ENCODE peak calls at places on chromosomes 11 and 22, in ten cellular contexts. H is amniotic stem cell; G is mammary epithelial cell; P is ureter; Q is GM10248; I is IMR-90; A is H54; M is T-helper 1 cell; E is NCI-H1105; F is stimulated activated CD4-positive, alpha-beta T cell treated with anti-CD3 and anti-CD28 coated beads, Interleukin-2, amount 100 ng/mL, for 48 hours. O is an unnamed sample.

GRCh38 chr11:328012-328411 is 7.4 kb upstream of the IFITM3 start:
- DNase-seq in A (no peak), I (no peak), E (no peak), G (no peak), H (no peak), P (no peak), F (no peak), Q (no peak), M (no peak), O (no peak)

GRCh38 chr11:28048812-28049211 is 59.1 kb downstream of the KIF18A start:
- DNase-seq in Q (no peak), P (no peak), I (no peak), M (no peak), E (no peak), G (no peak), F (no peak), H (no peak), A (no peak), O (no peak)

GRCh38 chr11:115141221-115141620 is 363.0 kb downstream of the CADM1 start:
- DNase-seq in M (no peak), Q (no peak), A (no peak), F (no peak), E (no peak), I (no peak), H (no peak), G (no peak), P (no peak), O (no peak)

GRCh38 chr11:76843916-76844315 is 16.8 kb upstream of the ACER3 start:
- DNase-seq in A (no peak), H (no peak), I (no peak), Q (no peak), G (no peak), M (no peak), F (no peak), P (no peak), E (no peak), O (no peak)

GRCh38 chr22:33811686-33812085 is 108.6 kb downstream of the LARGE1 start:
- DNase-seq in I (peak), E (no peak), M (no peak), H (peak), P (peak), Q (no peak), G (no peak), F (no peak), A (no peak), O (no peak)

GRCh38 chr11:77071671-77072605 is 5.2 kb downstream of the CAPN5 start:
- DNase-seq in M (no peak), E (no peak), A (peak), I (peak), F (no peak), Q (no peak), H (no peak), G (no peak), P (peak), O (no peak)

GRCh38 chr11:104432981-104433380 is 269.0 kb upstream of the PDGFD start:
- DNase-seq in Q (no peak), E (no peak), H (no peak), M (no peak), F (no peak), A (no peak), G (no peak), P (no peak), I (no peak), O (no peak)

GRCh38 chr11:33829430-33830141 is 55.3 kb upstream of the FBXO3 start:
- DNase-seq in F (peak), E (peak), G (peak), Q (peak), A (peak), H (peak), I (peak), P (peak), M (peak), O (peak)

GRCh38 chr11:72203163-72203562 is 11.2 kb downstream of the FOLR1 start:
- DNase-seq in P (peak), M (no peak), I (no peak), G (no peak), Q (no peak), A (no peak), H (no peak), E (no peak), F (no peak), O (no peak)

GRCh38 chr11:19576054-19576453 is 136.6 kb upstream of the NAV2 start:
- DNase-seq in I (peak), P (no peak), F (no peak), E (no peak), H (no peak), Q (no peak), G (no peak), M (no peak), A (no peak), O (no peak)

GRCh38 chr11:66007201-66007634 is 4.6 kb upstream of the CST6 start:
- DNase-seq in P (no peak), E (no peak), F (no peak), I (no peak), Q (no peak), H (no peak), G (no peak), M (no peak), A (no peak), O (no peak)

GRCh38 chr22:22884010-22884887 is 3.4 kb upstream of the IGLL5 start:
- DNase-seq in I (peak), H (no peak), Q (peak), G (peak), E (peak), P (peak), M (peak), F (peak), A (peak), O (peak)

GRCh38 chr11:34790620-34791019 is 125.6 kb downstream of the APIP start:
- DNase-seq in M (no peak), H (no peak), G (peak), I (no peak), Q (no peak), P (no peak), F (no peak), A (no peak), E (no peak), O (no peak)

GRCh38 chr22:30947821-30948454 is 20.6 kb downstream of the MORC2 start:
- DNase-seq in G (peak), E (peak), Q (no peak), M (no peak), A (no peak), H (peak), P (no peak), F (no peak), I (peak), O (peak)

GRCh38 chr11:70389191-70389590 is 9.1 kb upstream of the CTTN start:
- DNase-seq in M (no peak), I (no peak), Q (no peak), E (no peak), P (no peak), G (no peak), F (no peak), H (no peak), A (no peak), O (no peak)

O was measured in T47D.